ENCODE peak calls at places on chromosomes 1 and 21, in six cellular contexts. G, Y, W, T, B and U are unnamed samples.

GRCh38 chr1:13540871-13541270 is 27.1 kb upstream of the LRRC38 start:
- DNase-seq in G (peak; percentile 64), Y (no peak), W (no peak), B (no peak), T (peak; percentile 83), U (no peak)

GRCh38 chr21:31416465-31416864 is 72.4 kb upstream of the TIAM1 start:
- DNase-seq in G (no peak), B (no peak), W (no peak), Y (no peak), T (no peak), U (peak; percentile 63)

GRCh38 chr1:53891678-53892077 is 2.1 kb upstream of the YIPF1 start:
- DNase-seq in W (no peak), Y (no peak), B (no peak), G (no peak), T (no peak), U (no peak)

GRCh38 chr1:60898987-60899386 is 183.4 kb upstream of the NFIA start:
- DNase-seq in B (no peak), T (no peak), G (no peak), Y (no peak), W (no peak), U (no peak)

GRCh38 chr21:42117229-42118048 is 46.3 kb downstream of the UMODL1 start:
- DNase-seq in T (peak; percentile 85), G (peak; percentile 56), W (no peak), B (peak; percentile 54), Y (peak; percentile 89), U (peak; percentile 83)

GRCh38 chr1:22863766-22864165 is 108.9 kb downstream of the LACTBL1 start:
- DNase-seq in G (no peak), B (no peak), Y (no peak), T (no peak), W (no peak), U (no peak)

GRCh38 chr1:21704055-21704660 is 35.0 kb upstream of the RAP1GAP start:
- DNase-seq in G (no peak), T (no peak), B (no peak), Y (no peak), W (no peak), U (no peak)

GRCh38 chr21:35136586-35137254 is 87.6 kb upstream of the RUNX1 start:
- DNase-seq in B (peak; percentile 72), T (no peak), Y (no peak), G (no peak), W (no peak), U (peak; percentile 31)

GRCh38 chr1:7247683-7248401 is 462.6 kb downstream of the CAMTA1 start:
- DNase-seq in T (no peak), B (no peak), W (no peak), G (no peak), Y (no peak), U (no peak)

GRCh38 chr1:59926381-59927243 is at the start of gene CYP2J2:
- DNase-seq in B (peak; percentile 10), G (peak; percentile 55), Y (peak; percentile 82), T (no peak), W (no peak), U (peak; percentile 70)

GRCh38 chr1:33001282-33001681 is 35.4 kb downstream of the AK2 start:
- DNase-seq in W (no peak), T (no peak), B (no peak), Y (no peak), G (no peak), U (no peak)

GRCh38 chr1:113401728-113402127 is 11.4 kb downstream of the MAGI3 start:
- DNase-seq in W (no peak), G (no peak), T (no peak), Y (no peak), B (no peak), U (no peak)

GRCh38 chr1:187042538-187042937 is 213.8 kb downstream of the PLA2G4A start:
- DNase-seq in Y (no peak), G (no peak), T (no peak), B (no peak), W (no peak), U (no peak)

GRCh38 chr1:33094971-33095604 is 14.1 kb downstream of the AZIN2 start:
- DNase-seq in G (peak; percentile 55), T (peak; percentile 74), W (no peak), B (peak; percentile 60), Y (no peak), U (peak; percentile 70)

GRCh38 chr1:57124170-57124569 is 158.4 kb upstream of the C8B start:
- DNase-seq in T (no peak), W (no peak), B (no peak), Y (no peak), G (no peak), U (no peak)

GRCh38 chr1:169571450-169571849 is 14.8 kb downstream of the F5 start:
- DNase-seq in T (no peak), Y (no peak), W (no peak), G (no peak), B (no peak), U (no peak)
- H3K4me1 ChIP-seq in T (peaks cover 6% of the 10 kb centered on the region), Y (no peaks in the 10 kb centered on the region), W (no peaks in the 10 kb centered on the region), G (no peaks in the 10 kb centered on the region), B (no peaks in the 10 kb centered on the region), U (peaks cover 7% of the 10 kb centered on the region)

GRCh38 chr1:206472454-206472853 is 2.2 kb downstream of the IKBKE start:
- DNase-seq in W (no peak), G (no peak), T (no peak), B (no peak), Y (peak; percentile 85), U (no peak)
- TF ChIP-seq POLR2AphosphoS5 in W (no peak), G (no peak), T (no peak), B (no peak), Y (peak; percentile 62), U (no peak)

GRCh38 chr1:115647000-115647399 is 5.2 kb downstream of the VANGL1 start:
- DNase-seq in B (no peak), W (no peak), Y (no peak), T (no peak), G (no peak), U (no peak)
- H3K4me1 ChIP-seq in B (peaks cover 28% of the 10 kb centered on the region), W (peaks cover 60% of the 10 kb centered on the region), Y (peaks cover 37% of the 10 kb centered on the region), T (peaks cover 53% of the 10 kb centered on the region), G (no peaks in the 10 kb centered on the region), U (peaks cover 38% of the 10 kb centered on the region)

GRCh38 chr1:106768501-106768900 is 288.0 kb upstream of the PRMT6 start:
- DNase-seq in B (no peak), T (no peak), G (no peak), W (no peak), Y (no peak), U (no peak)

GRCh38 chr1:106773206-106773605 is 283.3 kb upstream of the PRMT6 start:
- DNase-seq in G (no peak), Y (no peak), W (no peak), B (no peak), T (no peak), U (no peak)

DNA sequence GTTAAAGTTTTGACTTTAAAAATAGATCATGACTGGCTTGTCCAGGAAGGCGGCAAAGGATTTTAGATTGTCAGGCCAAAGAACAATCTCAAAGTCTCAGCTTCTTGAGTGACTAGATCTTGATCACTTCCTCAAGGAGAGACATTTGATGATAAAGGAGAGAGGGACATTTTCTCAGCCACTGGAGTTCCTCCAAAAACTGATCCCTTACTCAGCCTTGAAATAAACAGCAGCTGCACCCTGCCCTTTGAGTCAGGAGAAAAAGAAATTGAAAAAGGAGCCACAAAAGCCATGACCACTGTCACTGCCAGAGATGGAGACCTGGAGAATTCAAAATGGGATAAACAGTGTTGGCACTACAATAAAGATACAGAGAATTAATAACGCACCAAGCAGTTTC is 288.4 kb upstream of the PRMT6 start:
- DNase-seq in Y (no peak), G (no peak), T (no peak), W (no peak), B (no peak), U (no peak)
- TF ChIP-seq POLR2AphosphoS5 in Y (no peak), G (no peak), T (no peak), W (no peak), B (no peak), U (no peak)

DNA sequence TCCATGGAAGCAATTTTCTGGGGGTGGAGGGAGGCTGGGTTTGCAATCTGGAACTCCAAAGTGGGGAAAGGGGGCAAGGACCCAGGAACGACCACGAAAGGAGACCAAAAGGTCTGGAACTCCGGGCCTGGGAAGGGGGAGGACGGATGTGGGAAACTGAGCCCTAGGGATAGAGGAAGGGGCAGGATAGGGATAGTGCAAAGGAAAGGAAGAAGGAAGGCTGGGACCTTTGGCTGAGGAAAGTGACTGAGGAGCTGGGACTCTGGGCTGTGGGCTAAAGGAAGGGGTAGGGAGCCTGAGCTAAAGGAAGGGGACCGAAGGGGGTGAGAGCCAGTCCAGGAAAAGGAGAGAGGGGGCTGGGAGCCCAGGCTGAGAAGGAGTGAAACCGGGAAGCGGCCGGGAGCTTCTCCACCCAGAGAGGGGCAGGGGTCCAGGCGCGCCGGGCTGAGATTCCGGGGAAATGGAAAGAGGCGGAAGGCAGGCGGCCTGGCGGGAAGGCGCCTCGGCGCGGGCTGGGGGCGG is 395 bp downstream of the SLC9A1 start:
- DNase-seq in G (no peak), T (no peak), B (no peak), Y (no peak), W (no peak), U (no peak)
- H3K4me1 ChIP-seq in G (peaks cover 31% of the 10 kb centered on the region), T (peaks cover 46% of the 10 kb centered on the region), B (peaks cover 30% of the 10 kb centered on the region), Y (peaks cover 63% of the 10 kb centered on the region), W (peaks cover 56% of the 10 kb centered on the region), U (peaks cover 59% of the 10 kb centered on the region)

GRCh38 chr1:202154148-202154765 is 6.1 kb downstream of the PTPN7 start:
- DNase-seq in G (no peak), B (no peak), W (no peak), Y (no peak), T (no peak), U (no peak)
- TF ChIP-seq POLR2AphosphoS5 in G (no peak), B (no peak), W (no peak), Y (no peak), T (no peak), U (no peak)